ENCODE peak calls at places on chromosomes 5 and 9, in four cellular contexts. A, X, I and P are unnamed samples.

GRCh38 chr9:133188843-133189180 is 20.2 kb downstream of the OBP2B start:
- DNase-seq in A (no peak), I (no peak), X (no peak), P (no peak)

GRCh38 chr9:90774682-90775081 is 26.9 kb upstream of the SYK start:
- DNase-seq in A (no peak), X (no peak), I (no peak), P (peak)

GRCh38 chr9:108885643-108886348 is 23.7 kb downstream of the ACTL7A start:
- DNase-seq in A (no peak), I (peak), X (no peak), P (peak)

GRCh38 chr5:132103380-132103951 is 29.9 kb downstream of the CSF2 start:
- DNase-seq in A (peak), I (peak), X (no peak), P (peak)

GRCh38 chr5:119541716-119542115 is 87.6 kb upstream of the FAM170A start:
- DNase-seq in I (no peak), X (no peak), A (no peak), P (no peak)

GRCh38 chr5:6373081-6373846 is 5.1 kb downstream of the MED10 start:
- DNase-seq in X (no peak), A (no peak), I (no peak), P (no peak)

GRCh38 chr9:136700309-136700708 is 12.1 kb upstream of the DIPK1B start:
- DNase-seq in X (no peak), A (no peak), I (no peak), P (no peak)

GRCh38 chr9:130770679-130771442 is 64.2 kb upstream of the ABL1 start:
- DNase-seq in X (peak), A (no peak), I (no peak), P (no peak)

GRCh38 chr5:177382423-177383029 is 1.7 kb upstream of the SLC34A1 start:
- DNase-seq in I (no peak), A (no peak), X (no peak), P (no peak)

GRCh38 chr5:73298251-73299016 is 125.4 kb downstream of the TMEM174 start:
- DNase-seq in I (no peak), X (peak), A (no peak), P (no peak)

GRCh38 chr5:138177936-138178515 is 404 bp downstream of the BRD8 start:
- DNase-seq in A (peak), I (no peak), X (no peak), P (no peak)

GRCh38 chr5:116472274-116472673 is 102.3 kb downstream of the SEMA6A start:
- DNase-seq in A (no peak), I (no peak), X (no peak), P (no peak)

GRCh38 chr5:77486344-77486962 is 5.7 kb downstream of the WDR41 start:
- DNase-seq in X (no peak), I (no peak), A (no peak), P (no peak)

GRCh38 chr9:110028281-110029075 is 179.5 kb downstream of the C9orf152 start:
- DNase-seq in X (no peak), I (no peak), A (no peak), P (no peak)

GRCh38 chr5:20367178-20367577 is 379.2 kb upstream of the CDH18 start:
- DNase-seq in I (no peak), X (no peak), A (no peak), P (no peak)

GRCh38 chr5:18220631-18221030 is 586.4 kb downstream of the TAF11L14 start:
- DNase-seq in A (no peak), I (no peak), X (no peak), P (no peak)

GRCh38 chr5:93415819-93416218 is 165.2 kb downstream of the NR2F1-AS1 start:
- DNase-seq in X (no peak), A (no peak), I (no peak), P (no peak)

GRCh38 chr9:136597965-136598364 is 52.1 kb upstream of the NOTCH1 start:
- DNase-seq in A (no peak), X (no peak), I (no peak), P (no peak)

GRCh38 chr9:106613250-106613737 is 249.7 kb upstream of the ZNF462 start:
- DNase-seq in X (no peak), I (no peak), A (no peak), P (no peak)

GRCh38 chr9:98374385-98375051 is 119.1 kb upstream of the TBC1D2 start:
- DNase-seq in A (no peak), X (no peak), I (no peak), P (no peak)

GRCh38 chr9:34984049-34984448 is 5.5 kb upstream of the DNAJB5 start:
- DNase-seq in I (no peak), A (no peak), X (peak), P (no peak)

GRCh38 chr5:34717426-34718327 is 61.5 kb downstream of the RAI14 start:
- DNase-seq in A (no peak), I (no peak), X (peak), P (no peak)

GRCh38 chr9:19199012-19199411 is 31.5 kb upstream of the DENND4C start:
- DNase-seq in A (no peak), X (no peak), I (no peak), P (no peak)

GRCh38 chr5:180591249-180591887 is at the start of gene SCGB3A1:
- DNase-seq in I (no peak), A (no peak), X (no peak), P (no peak)

GRCh38 chr9:121206516-121207370 is 5.1 kb upstream of the RAB14 start:
- DNase-seq in A (no peak), X (no peak), I (no peak), P (no peak)

GRCh38 chr9:81072758-81073157 is 616.6 kb downstream of the TLE1 start:
- DNase-seq in A (no peak), I (no peak), X (no peak), P (no peak)

GRCh38 chr9:135500071-135500524 is 384 bp upstream of the MRPS2 start:
- DNase-seq in X (no peak), A (no peak), I (no peak), P (no peak)

GRCh38 chr9:100581081-100581480 is 3.2 kb downstream of the CAVIN4 start:
- DNase-seq in I (no peak), X (no peak), A (no peak), P (no peak)

GRCh38 chr9:75548871-75549270 is 341.6 kb upstream of the PCSK5 start:
- DNase-seq in X (no peak), I (no peak), A (no peak), P (no peak)

GRCh38 chr9:138097501-138097991 is 220.0 kb downstream of the CACNA1B start:
- DNase-seq in X (no peak), I (no peak), A (no peak), P (no peak)

GRCh38 chr5:140312067-140312790 is 9.3 kb upstream of the PFDN1 start:
- DNase-seq in I (no peak), X (no peak), A (peak), P (no peak)

GRCh38 chr5:10387690-10388089 is 34.2 kb downstream of the MARCHF6 start:
- DNase-seq in I (no peak), A (no peak), X (no peak), P (no peak)

GRCh38 chr9:118962426-118962825 is 406.8 kb downstream of the BRINP1 start:
- DNase-seq in I (no peak), A (no peak), X (no peak), P (no peak)

GRCh38 chr5:172929371-172929838 is 29.8 kb upstream of the RPL26L1 start:
- DNase-seq in A (no peak), I (no peak), X (no peak), P (no peak)